ENCODE peak calls at places on chromosomes 1 and 21, in nine cellular contexts. J is fibroblast of lung; O is heart right ventricle; N is OCI-LY7; P is ovary; I is neuronal stem cell; Q is CD8-positive, alpha-beta memory T cell; V is esophagus squamous epithelium; Y is uterus. Z is an unnamed sample. For H3K4me1, the result is how much of the 10 kb centered on the place peaks cover.

GRCh38 chr1:224644553-224645154 is 28.5 kb downstream of the CNIH3 start:
- DNase-seq in J (peak), O (peak), N (peak), P (no peak), I (peak), Q (peak), V (no peak), Y (no peak), Z (peak)

GRCh38 chr21:40754466-40754865 is 92.5 kb downstream of the DSCAM start:
- DNase-seq in J (no peak), O (no peak), N (no peak), P (no peak), I (no peak), Q (no peak), V (no peak), Y (no peak), Z (no peak)

GRCh38 chr1:241456743-241457142 is 62.8 kb downstream of the FH start:
- DNase-seq in J (no peak), O (no peak), N (no peak), P (no peak), I (no peak), Q (no peak), V (no peak), Y (no peak), Z (no peak)

GRCh38 chr1:174222166-174222949 is 63.0 kb downstream of the RABGAP1L start:
- DNase-seq in J (peak), O (no peak), N (no peak), P (no peak), I (no peak), Q (no peak), V (no peak), Y (no peak), Z (no peak)

GRCh38 chr21:32233722-32234301 is 45.0 kb downstream of the MIS18A start:
- DNase-seq in J (no peak), O (no peak), N (no peak), P (no peak), I (no peak), Q (no peak), V (no peak), Y (no peak), Z (no peak)

GRCh38 chr1:217482356-217483102 is 148.4 kb downstream of the GPATCH2 start:
- DNase-seq in J (peak), O (no peak), N (no peak), P (no peak), I (no peak), Q (no peak), V (no peak), Y (no peak), Z (no peak)

GRCh38 chr1:85259866-85260345 is 444 bp upstream of the C1orf52 start:
- DNase-seq in J (peak), O (peak), N (no peak), P (no peak), I (no peak), Q (no peak), V (no peak), Y (peak), Z (no peak)

GRCh38 chr1:67811816-67812215 is 21.5 kb downstream of the GNG12 start:
- DNase-seq in J (peak), O (no peak), N (no peak), P (no peak), I (no peak), Q (no peak), V (no peak), Y (no peak), Z (no peak)

GRCh38 chr1:201108614-201109013 is 3.6 kb downstream of the CACNA1S start:
- DNase-seq in J (no peak), O (no peak), N (no peak), P (no peak), I (peak), Q (no peak), V (no peak), Y (no peak), Z (no peak)

GRCh38 chr1:204154525-204155255 is 2.8 kb upstream of the ETNK2 start:
- DNase-seq in J (no peak), O (no peak), N (no peak), P (no peak), I (no peak), Q (no peak), V (no peak), Y (no peak), Z (no peak)

GRCh38 chr1:40160806-40161124 is 422 bp upstream of the RLF start:
- DNase-seq in J (no peak), O (no peak), N (no peak), P (no peak), I (no peak), Q (no peak), V (no peak), Y (no peak), Z (no peak)

GRCh38 chr1:165364432-165365133 is 8.1 kb upstream of the LMX1A start:
- DNase-seq in J (peak), O (no peak), N (no peak), P (no peak), I (no peak), Q (no peak), V (no peak), Y (no peak), Z (no peak)

GRCh38 chr1:167957710-167958109 is 20.8 kb upstream of the MPC2 start:
- DNase-seq in J (no peak), O (no peak), N (no peak), P (no peak), I (no peak), Q (no peak), V (no peak), Y (no peak), Z (no peak)

GRCh38 chr1:182229907-182230522 is 161.6 kb downstream of the GLUL start:
- DNase-seq in J (peak), O (no peak), N (no peak), P (no peak), I (peak), Q (no peak), V (no peak), Y (no peak), Z (no peak)

GRCh38 chr1:68207129-68207689 is 25.1 kb downstream of the WLS start:
- DNase-seq in J (peak), O (no peak), N (no peak), P (no peak), I (no peak), Q (no peak), V (no peak), Y (no peak), Z (no peak)

GRCh38 chr1:87402192-87403046 is 73.7 kb downstream of the LMO4 start:
- DNase-seq in J (peak), O (peak), N (no peak), P (no peak), I (no peak), Q (no peak), V (no peak), Y (no peak), Z (no peak)

GRCh38 chr1:45969866-45970265 is 162.6 kb downstream of the PIK3R3 start:
- DNase-seq in J (no peak), O (no peak), N (no peak), P (no peak), I (no peak), Q (no peak), V (no peak), Y (no peak), Z (no peak)

GRCh38 chr1:83773059-83773458 is 225.9 kb downstream of the TTLL7 start:
- DNase-seq in J (no peak), O (no peak), N (no peak), P (no peak), I (no peak), Q (no peak), V (no peak), Y (no peak), Z (no peak)

GRCh38 chr1:61741682-61742619 is at the start of gene PATJ:
- DNase-seq in J (no peak), O (peak), N (peak), P (peak), I (peak), Q (peak), V (no peak), Y (peak), Z (peak)

GRCh38 chr21:40254540-40255455 is 387.6 kb downstream of the PCP4 start:
- DNase-seq in J (peak), O (no peak), N (no peak), P (no peak), I (no peak), Q (no peak), V (no peak), Y (no peak), Z (no peak)

GRCh38 chr1:1196431-1197187 is 9.8 kb downstream of the TNFRSF18 start:
- DNase-seq in J (no peak), O (no peak), N (no peak), P (no peak), I (no peak), Q (no peak), V (no peak), Y (no peak), Z (no peak)

GRCh38 chr21:17476006-17476405 is 36.8 kb upstream of the CXADR start:
- DNase-seq in J (no peak), O (no peak), N (peak), P (no peak), I (no peak), Q (no peak), V (no peak), Y (no peak), Z (no peak)

GRCh38 chr1:221878134-221878533 is 136.2 kb upstream of the DUSP10 start:
- DNase-seq in J (no peak), O (no peak), N (no peak), P (no peak), I (no peak), Q (no peak), V (no peak), Y (no peak), Z (no peak)
- H3K4me1 ChIP-seq in J (under half), O (under half), N (under half), P (under half), I (under half), Q (under half), V (under half), Y (under half), Z (under half)

GRCh38 chr1:98046031-98046641 is 125.3 kb upstream of the DPYD start:
- DNase-seq in J (peak), O (no peak), N (no peak), P (no peak), I (no peak), Q (no peak), V (no peak), Y (no peak), Z (no peak)

GRCh38 chr1:98051065-98051675 is 130.3 kb upstream of the DPYD start:
- DNase-seq in J (peak), O (peak), N (peak), P (peak), I (peak), Q (peak), V (no peak), Y (peak), Z (peak)

GRCh38 chr1:98045211-98046030 is 124.6 kb upstream of the DPYD start:
- DNase-seq in J (peak), O (no peak), N (no peak), P (peak), I (no peak), Q (no peak), V (no peak), Y (no peak), Z (no peak)

GRCh38 chr1:98049370-98050115 is 128.7 kb upstream of the DPYD start:
- DNase-seq in J (peak), O (no peak), N (no peak), P (no peak), I (no peak), Q (no peak), V (no peak), Y (no peak), Z (no peak)

DNA sequence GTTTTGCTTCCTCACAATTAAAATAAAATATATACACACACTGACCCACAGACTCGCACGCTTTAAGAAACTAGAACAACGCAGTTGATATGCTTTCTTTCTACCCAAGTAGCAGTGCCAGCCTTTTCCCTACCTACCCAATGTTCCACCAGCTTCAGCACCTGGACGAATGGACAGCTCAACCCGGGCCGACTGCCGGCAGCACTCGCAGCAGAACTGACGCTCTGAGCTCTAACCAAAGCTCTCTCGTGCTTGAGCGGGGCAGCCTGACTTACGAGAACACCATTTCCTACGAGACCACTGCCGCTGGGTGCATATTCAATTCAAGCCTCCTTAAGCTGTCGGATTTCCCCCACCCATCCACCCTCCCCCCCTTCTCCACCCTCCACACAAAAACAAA is 127.4 kb upstream of the DPYD start:
- DNase-seq in J (peak), O (peak), N (peak), P (peak), I (peak), Q (peak), V (no peak), Y (peak), Z (peak)
- H3K4me3 ChIP-seq in J (peak), O (no peak), N (no peak), P (no peak), I (no peak), Q (no peak), V (peak), Y (no peak), Z (no peak)

GRCh38 chr1:12617901-12618660 is at the start of gene DHRS3:
- DNase-seq in J (peak), O (peak), N (no peak), P (peak), I (peak), Q (peak), V (no peak), Y (peak), Z (peak)
- H3K4me1 ChIP-seq in J (under half), O (under half), N (under half), P (under half), I (under half), Q (under half), V (under half), Y (under half), Z (under half)

GRCh38 chr1:44357710-44358109 is 2.7 kb upstream of the ERI3 start:
- DNase-seq in J (no peak), O (no peak), N (no peak), P (no peak), I (no peak), Q (no peak), V (no peak), Y (no peak), Z (no peak)
- H3K4me3 ChIP-seq in J (no peak), O (no peak), N (no peak), P (no peak), I (no peak), Q (no peak), V (no peak), Y (no peak), Z (no peak)

GRCh38 chr1:161299347-161299746 is 10.4 kb downstream of the MPZ start:
- DNase-seq in J (no peak), O (no peak), N (no peak), P (no peak), I (no peak), Q (peak), V (no peak), Y (no peak), Z (no peak)
- H3K4me1 ChIP-seq in J (under half), O (under half), N (under half), P (under half), I (under half), Q (under half), V (under half), Y (under half), Z (under half)

GRCh38 chr1:18110598-18110939 is 3.0 kb downstream of the IGSF21 start:
- DNase-seq in J (no peak), O (no peak), N (no peak), P (no peak), I (no peak), Q (no peak), V (no peak), Y (no peak), Z (no peak)
- H3K4me3 ChIP-seq in J (no peak), O (peak), N (no peak), P (no peak), I (peak), Q (no peak), V (peak), Y (no peak), Z (no peak)

GRCh38 chr1:6599141-6599975 is 3.3 kb downstream of the KLHL21 start:
- DNase-seq in J (peak), O (no peak), N (peak), P (no peak), I (no peak), Q (peak), V (no peak), Y (no peak), Z (peak)
- H3K4me1 ChIP-seq in J (under half), O (half or more), N (under half), P (under half), I (under half), Q (half or more), V (under half), Y (under half), Z (under half)

DNA sequence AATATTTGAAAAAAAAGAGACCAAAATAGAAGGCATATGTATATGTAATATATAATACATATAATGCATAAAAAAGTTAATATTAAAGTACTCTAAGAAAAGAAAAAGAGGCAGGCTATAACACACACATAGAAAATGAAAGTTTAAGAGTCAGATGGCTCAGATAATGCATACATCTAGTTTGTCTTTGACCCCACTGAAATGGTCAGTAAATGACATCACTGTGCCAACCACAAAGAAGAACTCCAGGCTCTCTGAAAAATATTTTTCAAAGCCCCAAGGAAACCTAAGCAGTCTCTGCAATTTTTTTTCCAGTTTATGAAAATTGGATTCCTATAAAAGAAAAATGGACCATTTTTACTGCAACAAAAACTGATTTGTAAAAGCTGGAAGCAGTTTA is 55.4 kb upstream of the SCYL3 start:
- DNase-seq in J (peak), O (no peak), N (no peak), P (no peak), I (no peak), Q (no peak), V (no peak), Y (no peak), Z (no peak)
- H3K4me3 ChIP-seq in J (no peak), O (no peak), N (no peak), P (no peak), I (no peak), Q (no peak), V (no peak), Y (no peak), Z (no peak)

DNA sequence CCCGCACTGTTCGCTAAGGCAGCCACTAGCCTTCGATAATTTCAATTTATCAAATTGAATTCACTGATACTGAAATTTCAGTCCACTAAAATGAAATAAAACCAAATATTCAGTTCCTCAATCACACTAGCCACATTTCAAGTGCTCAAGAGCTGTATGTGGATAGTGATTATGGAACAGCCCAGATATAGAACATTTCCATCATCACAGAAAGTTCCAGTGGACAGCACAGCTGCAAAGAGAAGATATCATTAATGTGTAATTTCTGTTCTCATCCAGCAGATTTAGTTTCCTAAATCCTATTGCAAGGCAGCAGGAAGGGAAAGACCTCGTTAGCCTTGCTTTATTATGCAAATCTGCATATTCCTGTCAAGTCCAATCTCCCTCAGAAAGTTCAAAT is 22.6 kb downstream of the CAPZB start:
- DNase-seq in J (no peak), O (no peak), N (no peak), P (no peak), I (no peak), Q (no peak), V (no peak), Y (no peak), Z (no peak)
- H3K4me1 ChIP-seq in J (under half), O (half or more), N (under half), P (under half), I (under half), Q (half or more), V (under half), Y (under half), Z (half or more)

Z was measured in naive thymus-derived CD4-positive, alpha-beta T cell.